ENCODE peak calls at places on chromosomes 2 and 18, in seven cellular contexts. X, V, T, N, S, Y and B are unnamed samples. For H3K27me3, the result is how much of the 10 kb centered on the place peaks cover.

GRCh38 chr2:75709297-75709696 is 1.4 kb downstream of the GCFC2 start:
- DNase-seq in V (no peak), S (no peak), N (no peak), T (no peak), Y (no peak), X (no peak), B (no peak)

GRCh38 chr2:216702756-216703155 is 7.4 kb upstream of the IGFBP5 start:
- DNase-seq in Y (no peak), X (no peak), S (no peak), T (no peak), V (no peak), N (no peak), B (no peak)

GRCh38 chr2:1824202-1824905 is 80.0 kb upstream of the PXDN start:
- DNase-seq in X (no peak), Y (peak), T (no peak), N (no peak), S (no peak), V (no peak), B (peak)

GRCh38 chr2:173623411-173624076 is 268.9 kb downstream of the CDCA7 start:
- DNase-seq in Y (no peak), V (no peak), X (no peak), S (no peak), N (no peak), T (no peak), B (no peak)

GRCh38 chr2:130837175-130837810 is 579 bp downstream of the ARHGEF4 start:
- DNase-seq in X (no peak), N (no peak), T (no peak), Y (no peak), V (no peak), S (no peak), B (no peak)

GRCh38 chr2:74440378-74441110 is 1.2 kb downstream of the RTKN start:
- DNase-seq in S (peak), V (no peak), T (peak), N (peak), Y (peak), X (peak), B (peak)

GRCh38 chr2:18749912-18750526 is 160.7 kb upstream of the NT5C1B start:
- DNase-seq in N (peak), X (peak), V (no peak), S (peak), T (no peak), Y (peak), B (peak)

GRCh38 chr2:241741016-241741415 is 6.6 kb downstream of the D2HGDH start:
- DNase-seq in N (no peak), V (no peak), S (no peak), Y (no peak), T (no peak), X (no peak), B (no peak)

GRCh38 chr2:234368861-234369261 is 128.0 kb downstream of the ARL4C start:
- DNase-seq in X (no peak), S (peak), T (no peak), N (no peak), V (no peak), Y (no peak), B (peak)

GRCh38 chr2:238136820-238137537 is 1.5 kb upstream of the KLHL30 start:
- DNase-seq in V (no peak), S (no peak), Y (no peak), T (peak), X (no peak), N (no peak), B (no peak)

GRCh38 chr2:58651930-58652329 is 410.8 kb upstream of the FANCL start:
- DNase-seq in X (no peak), Y (no peak), V (no peak), T (no peak), S (no peak), N (no peak), B (no peak)

GRCh38 chr2:127086800-127087737 is 19.9 kb downstream of the BIN1 start:
- DNase-seq in X (peak), V (peak), T (peak), S (peak), Y (peak), N (peak), B (peak)

GRCh38 chr18:56541790-56542189 is 96.6 kb downstream of the TXNL1 start:
- DNase-seq in T (no peak), Y (no peak), V (no peak), S (no peak), N (no peak), X (no peak), B (no peak)

GRCh38 chr2:134359367-134360081 is 105.7 kb downstream of the MGAT5 start:
- DNase-seq in N (no peak), Y (no peak), X (no peak), S (no peak), V (no peak), T (no peak), B (peak)

GRCh38 chr18:69838620-69839411 is 108.9 kb downstream of the CD226 start:
- DNase-seq in V (peak), T (no peak), N (peak), Y (no peak), X (no peak), S (no peak), B (no peak)

GRCh38 chr2:237824085-237824484 is 25.5 kb downstream of the RBM44 start:
- DNase-seq in Y (no peak), X (no peak), N (no peak), V (no peak), S (no peak), T (no peak), B (no peak)

GRCh38 chr18:34493099-34493544 is 217.0 kb upstream of the DTNA start:
- DNase-seq in T (peak), N (no peak), S (peak), V (no peak), X (peak), Y (peak), B (peak)
- H3K27me3 ChIP-seq in T (under half), N (under half), S (under half), V (under half), X (under half), Y (under half), B (under half)

DNA sequence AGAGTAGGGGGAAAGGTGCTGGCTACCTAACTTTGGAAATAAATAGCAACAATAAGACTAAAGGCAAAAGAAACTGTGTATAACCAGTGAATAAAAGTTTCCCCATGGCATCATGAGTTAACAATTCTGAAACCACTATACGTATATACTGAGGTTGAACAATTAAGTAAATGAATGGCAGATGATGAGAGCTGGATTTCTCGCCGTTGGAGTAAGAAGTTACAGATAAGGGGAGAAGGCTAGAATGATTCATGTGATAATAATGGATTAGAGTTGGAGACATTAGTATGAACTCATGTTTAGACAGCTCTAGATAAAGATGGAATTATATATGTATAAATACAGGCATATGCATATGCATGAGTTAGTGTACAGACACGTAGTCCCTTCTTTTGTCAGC is 152.7 kb downstream of the UBR3 start:
- DNase-seq in T (no peak), V (no peak), N (no peak), Y (no peak), X (no peak), S (no peak), B (no peak)
- TF ChIP-seq EP300 in T (no peak), V (no peak), N (no peak), Y (no peak), X (no peak), S (no peak), B (no peak)

GRCh38 chr2:205212357-205212756 is 469.9 kb upstream of the NRP2 start:
- DNase-seq in X (no peak), S (no peak), T (no peak), N (no peak), Y (no peak), V (no peak), B (no peak)
- H3K27me3 ChIP-seq in X (under half), S (under half), T (under half), N (under half), Y (under half), V (under half), B (under half)

GRCh38 chr2:69280017-69280671 is 106.9 kb downstream of the GFPT1 start:
- DNase-seq in S (no peak), T (no peak), X (no peak), V (no peak), Y (no peak), N (no peak), B (no peak)
- TF ChIP-seq EP300 in S (peak), T (no peak), X (no peak), V (no peak), Y (no peak), N (no peak), B (no peak)

GRCh38 chr2:38599706-38600105 is 3.0 kb downstream of the HNRNPLL start:
- DNase-seq in N (no peak), V (no peak), T (no peak), X (no peak), S (no peak), Y (no peak), B (no peak)

GRCh38 chr2:38600242-38600891 is 2.4 kb downstream of the HNRNPLL start:
- DNase-seq in S (no peak), V (no peak), N (no peak), Y (no peak), X (no peak), T (no peak), B (no peak)

GRCh38 chr2:38597115-38597514 is 5.6 kb downstream of the HNRNPLL start:
- DNase-seq in Y (no peak), V (no peak), S (no peak), X (no peak), T (no peak), N (no peak), B (no peak)

GRCh38 chr2:38598991-38599295 is 3.8 kb downstream of the HNRNPLL start:
- DNase-seq in X (no peak), V (no peak), N (no peak), T (no peak), Y (no peak), S (no peak), B (no peak)

DNA sequence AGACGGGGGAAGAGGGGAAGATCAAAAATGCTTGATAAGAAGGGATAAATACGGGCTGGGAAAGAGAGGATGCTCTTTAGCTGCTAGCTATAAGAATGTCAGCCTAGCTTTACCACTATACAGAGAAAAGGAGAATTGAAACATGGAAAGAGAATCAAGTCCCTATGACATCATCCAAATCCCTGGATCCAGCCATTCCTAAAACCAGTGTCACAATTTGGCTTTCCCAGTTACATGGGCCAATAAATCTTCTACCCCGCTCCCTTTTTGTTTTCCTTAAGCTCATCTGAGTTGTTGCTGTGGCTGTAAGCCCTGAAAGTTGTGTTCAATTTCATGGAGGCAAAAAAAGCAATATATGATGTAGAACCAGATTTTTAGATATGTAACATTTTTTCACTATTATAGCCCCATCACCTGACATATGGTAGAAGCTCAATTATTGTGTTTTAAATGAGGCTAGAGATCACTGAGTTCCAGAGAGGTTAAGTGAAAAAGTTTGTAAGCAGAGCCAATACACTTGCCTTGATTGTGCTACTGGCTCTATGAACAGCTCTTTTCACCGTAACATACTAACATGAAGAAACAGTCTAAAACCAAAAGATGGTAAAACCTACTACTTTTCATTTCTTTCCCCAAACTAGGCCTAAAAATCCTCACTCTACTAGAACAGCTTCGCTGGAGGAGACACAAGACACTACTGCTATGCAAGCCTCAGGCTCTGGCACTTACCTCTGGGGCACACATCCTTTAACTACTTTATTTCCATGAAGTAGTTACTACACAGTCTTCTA is 4.3 kb downstream of the HNRNPLL start:
- DNase-seq in V (no peak), N (no peak), S (no peak), Y (no peak), T (no peak), X (no peak), B (no peak)
- H3K27me3 ChIP-seq in V (under half), N (under half), S (under half), Y (under half), T (under half), X (under half), B (under half)

GRCh38 chr2:50687327-50687726 is 344.6 kb downstream of the NRXN1 start:
- DNase-seq in T (no peak), Y (no peak), S (no peak), V (no peak), N (no peak), X (no peak), B (no peak)
- TF ChIP-seq EP300 in T (no peak), Y (no peak), S (no peak), V (no peak), N (no peak), X (no peak), B (no peak)

GRCh38 chr2:72148391-72148974 is 821 bp upstream of the CYP26B1 start:
- DNase-seq in Y (no peak), T (peak), S (peak), V (no peak), X (peak), N (peak), B (peak)

GRCh38 chr2:72148975-72149555 is 1.4 kb upstream of the CYP26B1 start:
- DNase-seq in V (no peak), Y (peak), T (peak), S (no peak), X (peak), N (peak), B (peak)

GRCh38 chr2:72146357-72147302 is 1.0 kb downstream of the CYP26B1 start:
- DNase-seq in Y (no peak), N (no peak), S (peak), X (peak), T (peak), V (no peak), B (peak)

GRCh38 chr2:72147303-72147970 is at the start of gene CYP26B1:
- DNase-seq in T (peak), Y (no peak), N (no peak), V (no peak), S (peak), X (peak), B (peak)

GRCh38 chr2:72147971-72148369 is 308 bp upstream of the CYP26B1 start:
- DNase-seq in N (no peak), V (no peak), Y (no peak), X (no peak), S (peak), T (no peak), B (no peak)
- H3K27me3 ChIP-seq in N (under half), V (under half), Y (under half), X (under half), S (half or more), T (half or more), B (half or more)